ENCODE peak calls at places on chromosomes 11 and 22, in five cellular contexts. P is lung, L is AG04450, D is PC-3, S is ascending aorta. X is an unnamed sample. For H3K27me3 and H3K9me3, the result is how much of the 10 kb centered on the place peaks cover.

GRCh38 chr11:32316846-32317525 is 118.4 kb downstream of the WT1 start:
- DNase-seq in P (no peak), L (no peak), D (no peak), S (no peak), X (no peak)

GRCh38 chr22:38139901-38140300 is 29.4 kb upstream of the BAIAP2L2 start:
- DNase-seq in P (no peak), L (no peak), D (no peak), S (peak), X (no peak)

GRCh38 chr11:25535462-25535861 is 796.5 kb upstream of the ANO3 start:
- DNase-seq in P (no peak), L (no peak), D (no peak), S (peak), X (no peak)

GRCh38 chr11:64239662-64240466 is 1.0 kb upstream of the FKBP2 start:
- DNase-seq in P (no peak), L (no peak), D (no peak), S (no peak), X (no peak)

GRCh38 chr22:22552630-22553029 is 6.4 kb downstream of the PRAME start:
- DNase-seq in P (no peak), L (no peak), D (no peak), S (no peak), X (no peak)

GRCh38 chr22:31083923-31084810 is 3.0 kb downstream of the SMTN start:
- DNase-seq in P (no peak), L (no peak), D (no peak), S (no peak), X (no peak)

GRCh38 chr11:62242021-62242420 is at the start of gene SCGB1D2:
- DNase-seq in P (no peak), L (no peak), D (peak), S (no peak), X (peak)

GRCh38 chr11:27385245-27385644 is 22.2 kb upstream of the CCDC34 start:
- DNase-seq in P (no peak), L (peak), D (no peak), S (peak), X (peak)

GRCh38 chr11:27227744-27228143 is 135.3 kb downstream of the CCDC34 start:
- DNase-seq in P (no peak), L (no peak), D (no peak), S (no peak), X (peak)

GRCh38 chr11:125441648-125442410 is 54.2 kb downstream of the FEZ1 start:
- DNase-seq in P (no peak), L (no peak), D (no peak), S (no peak), X (no peak)

GRCh38 chr11:50074161-50074560 is 41.5 kb downstream of the OR4C45 start:
- DNase-seq in P (no peak), L (no peak), D (no peak), S (no peak), X (no peak)

GRCh38 chr11:86147004-86147403 is 78.1 kb upstream of the PICALM start:
- DNase-seq in P (no peak), L (no peak), D (no peak), S (no peak), X (no peak)

GRCh38 chr22:48342732-48343131 is 1484.9 kb downstream of the BRD1 start:
- DNase-seq in P (no peak), L (no peak), D (no peak), S (no peak), X (no peak)

GRCh38 chr11:48900131-48900800 is 83.4 kb downstream of the TRIM51G start:
- DNase-seq in P (no peak), L (no peak), D (no peak), S (no peak), X (no peak)

GRCh38 chr22:37419916-37420655 is 7.2 kb downstream of the ELFN2 start:
- DNase-seq in P (no peak), L (no peak), D (peak), S (no peak), X (no peak)

GRCh38 chr22:27089303-27089702 is 431.9 kb downstream of the MIAT start:
- DNase-seq in P (no peak), L (no peak), D (no peak), S (no peak), X (no peak)

GRCh38 chr22:24186352-24186740 is 5.1 kb downstream of the SUSD2 start:
- DNase-seq in P (no peak), L (no peak), D (no peak), S (no peak), X (no peak)

GRCh38 chr22:50684501-50684900 is 11.9 kb downstream of the SHANK3 start:
- DNase-seq in P (no peak), L (no peak), D (no peak), S (peak), X (no peak)

GRCh38 chr11:44726278-44727113 is at the start of gene TSPAN18:
- DNase-seq in P (no peak), L (no peak), D (no peak), S (no peak), X (no peak)

GRCh38 chr11:125263268-125263790 is 98.8 kb downstream of the PKNOX2 start:
- DNase-seq in P (peak), L (peak), D (no peak), S (peak), X (peak)

GRCh38 chr11:47917643-47918369 is 62.6 kb upstream of the PTPRJ start:
- DNase-seq in P (peak), L (peak), D (peak), S (peak), X (peak)

GRCh38 chr11:121552160-121552559 is 99.4 kb upstream of the SORL1-AS1 start:
- DNase-seq in P (no peak), L (no peak), D (no peak), S (no peak), X (no peak)

GRCh38 chr11:128498846-128499245 is 88.5 kb downstream of the ETS1 start:
- DNase-seq in P (no peak), L (no peak), D (no peak), S (no peak), X (no peak)

GRCh38 chr11:129273944-129274343 is 81.8 kb upstream of the ARHGAP32 start:
- DNase-seq in P (no peak), L (no peak), D (no peak), S (no peak), X (no peak)

GRCh38 chr11:82874646-82875523 is 25.3 kb downstream of the PRCP start:
- DNase-seq in P (no peak), L (no peak), D (no peak), S (no peak), X (no peak)

GRCh38 chr11:4436424-4436823 is 12.7 kb upstream of the OR52K2 start:
- DNase-seq in P (no peak), L (no peak), D (no peak), S (no peak), X (no peak)

GRCh38 chr11:8381343-8381742 is 117.7 kb upstream of the LMO1 start:
- DNase-seq in P (no peak), L (no peak), D (no peak), S (peak), X (no peak)

GRCh38 chr11:130101661-130102060 is 32.0 kb downstream of the APLP2 start:
- DNase-seq in P (no peak), L (no peak), D (no peak), S (no peak), X (no peak)

GRCh38 chr11:126352934-126353801 is 2.3 kb upstream of the ST3GAL4 start:
- DNase-seq in P (no peak), L (no peak), D (peak), S (no peak), X (no peak)

GRCh38 chr11:114317738-114318137 is 21.5 kb downstream of the NNMT start:
- DNase-seq in P (no peak), L (peak), D (peak), S (peak), X (peak)

GRCh38 chr11:68142028-68142412 is 20.8 kb upstream of the CHKA start:
- DNase-seq in P (peak), L (no peak), D (peak), S (no peak), X (peak)

GRCh38 chr11:11290354-11290753 is 62.7 kb downstream of the CSNK2A3 start:
- DNase-seq in P (no peak), L (no peak), D (no peak), S (no peak), X (no peak)

GRCh38 chr11:43508511-43508918 is 149.8 kb downstream of the TTC17 start:
- DNase-seq in P (no peak), L (no peak), D (peak), S (no peak), X (no peak)

GRCh38 chr22:41910599-41911291 is 4.1 kb downstream of the SHISA8 start:
- DNase-seq in P (no peak), L (no peak), D (peak), S (no peak), X (peak)

DNA sequence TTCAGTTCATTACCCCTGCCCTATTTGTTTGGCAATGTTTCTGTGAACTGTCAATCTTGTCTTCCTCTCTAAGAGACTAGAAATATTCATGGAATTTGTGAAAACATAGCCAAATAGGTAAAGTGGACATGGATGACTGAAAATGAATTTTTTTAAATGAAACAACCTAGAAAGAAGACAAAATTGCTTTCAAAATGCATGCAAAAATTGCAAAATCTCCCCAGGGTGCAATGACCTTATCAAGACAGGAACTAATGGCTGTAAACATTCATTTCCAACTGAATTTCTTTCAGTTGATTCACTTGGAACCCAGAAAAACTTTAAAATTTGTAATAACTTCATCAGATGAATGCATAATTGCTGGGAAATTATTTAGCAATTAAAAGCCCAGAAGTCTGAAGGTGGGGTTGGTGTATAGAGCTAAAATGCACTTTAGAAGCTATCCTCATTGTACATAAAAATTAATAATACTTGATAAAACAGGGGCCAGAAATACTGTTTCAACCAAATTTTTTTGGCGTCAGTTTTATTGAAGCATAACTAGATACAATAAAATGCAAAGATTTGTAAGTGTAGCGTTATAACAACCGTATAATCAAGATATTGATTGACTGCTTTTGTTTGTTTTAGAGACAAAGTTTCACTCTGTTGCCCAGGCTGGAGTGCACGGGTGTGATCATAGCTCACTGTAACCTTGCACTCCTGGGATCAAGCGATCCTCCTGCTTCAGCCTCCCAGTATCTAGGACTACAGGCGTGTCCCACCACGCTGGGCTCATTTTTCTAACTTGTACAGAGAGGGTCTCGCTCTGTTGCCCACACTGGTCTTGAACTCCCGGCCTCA is 27.6 kb upstream of the SLC35C1 start:
- DNase-seq in P (no peak), L (no peak), D (no peak), S (peak), X (no peak)
- H3K27me3 ChIP-seq in P (under half), L (under half), D (under half), S (under half), X (under half)

GRCh38 chr11:92087916-92088537 is 136.6 kb upstream of the FAT3 start:
- DNase-seq in P (no peak), L (no peak), D (no peak), S (no peak), X (no peak)
- H3K9me3 ChIP-seq in P (under half), L (under half), D (under half), S (under half), X (under half)

GRCh38 chr11:2269601-2270321 is 627 bp downstream of the ASCL2 start:
- DNase-seq in P (peak), L (peak), D (peak), S (peak), X (peak)

GRCh38 chr11:2270322-2271076 is at the start of gene ASCL2:
- DNase-seq in P (peak), L (no peak), D (no peak), S (peak), X (no peak)

GRCh38 chr11:2267306-2267861 is 3.0 kb downstream of the ASCL2 start:
- DNase-seq in P (peak), L (no peak), D (no peak), S (peak), X (no peak)

GRCh38 chr11:2267871-2268825 is 2.2 kb downstream of the ASCL2 start:
- DNase-seq in P (peak), L (no peak), D (no peak), S (peak), X (no peak)

DNA sequence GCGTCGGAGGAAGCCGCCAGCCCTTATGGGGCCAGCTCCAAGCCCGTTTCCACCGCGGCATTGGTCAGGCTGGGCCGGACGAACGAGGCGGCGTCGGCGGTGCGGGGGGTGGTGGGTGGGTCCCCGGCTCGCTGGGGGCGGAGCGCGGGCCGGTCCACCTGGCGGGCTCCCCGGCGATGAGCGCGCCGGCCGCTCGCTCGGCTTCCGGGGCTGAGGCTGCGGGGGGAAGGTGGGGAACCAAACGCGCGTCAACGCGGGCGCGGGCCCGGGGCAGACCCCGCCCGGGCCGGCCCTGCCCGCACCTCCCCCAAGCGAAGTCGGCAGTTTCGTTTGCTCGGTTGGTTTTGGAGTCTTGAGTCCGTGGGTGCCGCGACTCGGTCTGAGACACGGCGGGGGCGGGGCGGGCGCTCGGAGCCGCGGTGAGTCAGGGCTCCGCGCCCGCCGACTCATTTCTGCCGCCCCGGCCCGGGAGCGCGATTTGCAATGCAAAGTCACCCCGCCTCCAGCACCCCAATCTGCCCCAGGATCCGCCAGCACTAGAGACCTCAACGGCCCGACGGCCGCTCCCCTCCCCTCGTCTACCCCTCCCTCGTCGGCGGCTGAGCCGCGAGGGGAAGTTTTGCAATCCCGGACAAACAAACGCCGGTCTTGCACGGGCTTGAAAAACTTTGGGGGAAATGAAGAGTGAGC is 1.3 kb downstream of the ASCL2 start:
- DNase-seq in P (peak), L (no peak), D (peak), S (peak), X (peak)
- H3K27me3 ChIP-seq in P (under half), L (under half), D (under half), S (under half), X (under half)

GRCh38 chr11:133718238-133718637 is 127.1 kb downstream of the SPATA19 start:
- DNase-seq in P (no peak), L (no peak), D (no peak), S (no peak), X (no peak)
- H3K9me3 ChIP-seq in P (under half), L (half or more), D (under half), S (under half), X (under half)

GRCh38 chr11:111089759-111090158 is 155.8 kb upstream of the POU2AF2 start:
- DNase-seq in P (no peak), L (no peak), D (no peak), S (no peak), X (no peak)
- H3K27me3 ChIP-seq in P (under half), L (under half), D (under half), S (under half), X (under half)

X was measured in thyroid gland.